ENCODE peak calls at places on chromosomes 13 and 19, in four cellular contexts. One of them, this sample, is unnamed.

GRCh38 chr13:28609936-28610335 is 49.0 kb upstream of the POMP start:
- DNase-seq in stimulated activated naive B cell treated with anti-CD40 and anti-IgM and Interleukin-4, amounts not matched to agents 10 μg/mL and 1 μg/mL and 100 μg/mL, for 72 hours: no peak
- DNase-seq in SHP77: no peak
- DNase-seq in LHCN-M2: peak
- DNase-seq in this sample: no peak

GRCh38 chr13:102197193-102197592 is 204.7 kb downstream of the FGF14 start:
- DNase-seq in stimulated activated naive B cell treated with anti-CD40 and anti-IgM and Interleukin-4, amounts not matched to agents 10 μg/mL and 1 μg/mL and 100 μg/mL, for 72 hours: no peak
- DNase-seq in SHP77: peak
- DNase-seq in LHCN-M2: no peak
- DNase-seq in this sample: peak

GRCh38 chr19:45952691-45953505 is 20.8 kb downstream of the NOVA2 start:
- DNase-seq in stimulated activated naive B cell treated with anti-CD40 and anti-IgM and Interleukin-4, amounts not matched to agents 10 μg/mL and 1 μg/mL and 100 μg/mL, for 72 hours: peak
- DNase-seq in SHP77: peak
- DNase-seq in LHCN-M2: peak
- DNase-seq in this sample: peak

GRCh38 chr13:108924154-108924940 is 294.9 kb downstream of the MYO16 start:
- DNase-seq in stimulated activated naive B cell treated with anti-CD40 and anti-IgM and Interleukin-4, amounts not matched to agents 10 μg/mL and 1 μg/mL and 100 μg/mL, for 72 hours: no peak
- DNase-seq in SHP77: no peak
- DNase-seq in LHCN-M2: peak
- DNase-seq in this sample: no peak

GRCh38 chr13:37657134-37657533 is 58.6 kb upstream of the POSTN start:
- DNase-seq in stimulated activated naive B cell treated with anti-CD40 and anti-IgM and Interleukin-4, amounts not matched to agents 10 μg/mL and 1 μg/mL and 100 μg/mL, for 72 hours: no peak
- DNase-seq in SHP77: no peak
- DNase-seq in LHCN-M2: peak
- DNase-seq in this sample: no peak

GRCh38 chr19:5103061-5103701 is 134.3 kb downstream of the KDM4B start:
- DNase-seq in stimulated activated naive B cell treated with anti-CD40 and anti-IgM and Interleukin-4, amounts not matched to agents 10 μg/mL and 1 μg/mL and 100 μg/mL, for 72 hours: no peak
- DNase-seq in SHP77: peak
- DNase-seq in LHCN-M2: no peak
- DNase-seq in this sample: no peak

GRCh38 chr19:48720251-48720612 is 707 bp upstream of the MAMSTR start:
- DNase-seq in stimulated activated naive B cell treated with anti-CD40 and anti-IgM and Interleukin-4, amounts not matched to agents 10 μg/mL and 1 μg/mL and 100 μg/mL, for 72 hours: no peak
- DNase-seq in SHP77: no peak
- DNase-seq in LHCN-M2: no peak
- DNase-seq in this sample: no peak

GRCh38 chr13:31278874-31279273 is 79.1 kb downstream of the B3GLCT start:
- DNase-seq in stimulated activated naive B cell treated with anti-CD40 and anti-IgM and Interleukin-4, amounts not matched to agents 10 μg/mL and 1 μg/mL and 100 μg/mL, for 72 hours: no peak
- DNase-seq in SHP77: no peak
- DNase-seq in LHCN-M2: no peak
- DNase-seq in this sample: no peak

GRCh38 chr13:85597790-85598500 is 201.3 kb downstream of the SLITRK6 start:
- DNase-seq in stimulated activated naive B cell treated with anti-CD40 and anti-IgM and Interleukin-4, amounts not matched to agents 10 μg/mL and 1 μg/mL and 100 μg/mL, for 72 hours: no peak
- DNase-seq in SHP77: no peak
- DNase-seq in LHCN-M2: no peak
- DNase-seq in this sample: no peak

GRCh38 chr19:47183579-47183978 is 47.4 kb downstream of the BBC3 start:
- DNase-seq in stimulated activated naive B cell treated with anti-CD40 and anti-IgM and Interleukin-4, amounts not matched to agents 10 μg/mL and 1 μg/mL and 100 μg/mL, for 72 hours: no peak
- DNase-seq in SHP77: no peak
- DNase-seq in LHCN-M2: no peak
- DNase-seq in this sample: no peak

GRCh38 chr13:113726961-113727411 is 32.0 kb upstream of the TMEM255B start:
- DNase-seq in stimulated activated naive B cell treated with anti-CD40 and anti-IgM and Interleukin-4, amounts not matched to agents 10 μg/mL and 1 μg/mL and 100 μg/mL, for 72 hours: no peak
- DNase-seq in SHP77: peak
- DNase-seq in LHCN-M2: peak
- DNase-seq in this sample: peak

GRCh38 chr19:29563688-29564087 is 37.9 kb downstream of the VSTM2B start:
- DNase-seq in stimulated activated naive B cell treated with anti-CD40 and anti-IgM and Interleukin-4, amounts not matched to agents 10 μg/mL and 1 μg/mL and 100 μg/mL, for 72 hours: no peak
- DNase-seq in SHP77: no peak
- DNase-seq in LHCN-M2: no peak
- DNase-seq in this sample: peak

GRCh38 chr13:110416131-110416584 is 109.1 kb downstream of the COL4A2 start:
- DNase-seq in stimulated activated naive B cell treated with anti-CD40 and anti-IgM and Interleukin-4, amounts not matched to agents 10 μg/mL and 1 μg/mL and 100 μg/mL, for 72 hours: no peak
- DNase-seq in SHP77: no peak
- DNase-seq in LHCN-M2: no peak
- DNase-seq in this sample: no peak

GRCh38 chr19:39969681-39970423 is 1.1 kb upstream of the PSMC4 start:
- DNase-seq in stimulated activated naive B cell treated with anti-CD40 and anti-IgM and Interleukin-4, amounts not matched to agents 10 μg/mL and 1 μg/mL and 100 μg/mL, for 72 hours: no peak
- DNase-seq in SHP77: no peak
- DNase-seq in LHCN-M2: no peak
- DNase-seq in this sample: no peak

GRCh38 chr13:45432737-45433380 is 14.7 kb upstream of the SLC25A30 start:
- DNase-seq in stimulated activated naive B cell treated with anti-CD40 and anti-IgM and Interleukin-4, amounts not matched to agents 10 μg/mL and 1 μg/mL and 100 μg/mL, for 72 hours: no peak
- DNase-seq in SHP77: no peak
- DNase-seq in LHCN-M2: no peak
- DNase-seq in this sample: no peak

GRCh38 chr13:49958321-49958720 is 22.2 kb upstream of the SPRYD7 start:
- DNase-seq in stimulated activated naive B cell treated with anti-CD40 and anti-IgM and Interleukin-4, amounts not matched to agents 10 μg/mL and 1 μg/mL and 100 μg/mL, for 72 hours: no peak
- DNase-seq in SHP77: no peak
- DNase-seq in LHCN-M2: no peak
- DNase-seq in this sample: no peak

GRCh38 chr13:61162636-61163035 is 253.0 kb downstream of the PCDH20 start:
- DNase-seq in stimulated activated naive B cell treated with anti-CD40 and anti-IgM and Interleukin-4, amounts not matched to agents 10 μg/mL and 1 μg/mL and 100 μg/mL, for 72 hours: no peak
- DNase-seq in SHP77: no peak
- DNase-seq in LHCN-M2: no peak
- DNase-seq in this sample: no peak

GRCh38 chr19:14051980-14052379 is 9.9 kb downstream of the PALM3 start:
- DNase-seq in stimulated activated naive B cell treated with anti-CD40 and anti-IgM and Interleukin-4, amounts not matched to agents 10 μg/mL and 1 μg/mL and 100 μg/mL, for 72 hours: no peak
- DNase-seq in SHP77: no peak
- DNase-seq in LHCN-M2: no peak
- DNase-seq in this sample: no peak

GRCh38 chr19:6774821-6775707 is 2.6 kb downstream of the VAV1 start:
- DNase-seq in stimulated activated naive B cell treated with anti-CD40 and anti-IgM and Interleukin-4, amounts not matched to agents 10 μg/mL and 1 μg/mL and 100 μg/mL, for 72 hours: no peak
- DNase-seq in SHP77: no peak
- DNase-seq in LHCN-M2: peak
- DNase-seq in this sample: no peak

GRCh38 chr13:51501592-51502205 is 48.9 kb upstream of the INTS6 start:
- DNase-seq in stimulated activated naive B cell treated with anti-CD40 and anti-IgM and Interleukin-4, amounts not matched to agents 10 μg/mL and 1 μg/mL and 100 μg/mL, for 72 hours: no peak
- DNase-seq in SHP77: no peak
- DNase-seq in LHCN-M2: peak
- DNase-seq in this sample: no peak

GRCh38 chr13:60009300-60010248 is 154.2 kb downstream of the DIAPH3 start:
- DNase-seq in stimulated activated naive B cell treated with anti-CD40 and anti-IgM and Interleukin-4, amounts not matched to agents 10 μg/mL and 1 μg/mL and 100 μg/mL, for 72 hours: no peak
- DNase-seq in SHP77: peak
- DNase-seq in LHCN-M2: no peak
- DNase-seq in this sample: peak

This sample was measured in DMS53.